ENCODE peak calls at places on chromosome 1, in seven cellular contexts. G is fibroblast of pulmonary artery; U is islet precursor cell; T is stimulated activated naive CD8-positive, alpha-beta T cell treated with anti-CD3 and anti-CD28 coated beads, Interleukin-15, Interleukin-2, amounts not matched to agents 100 U/mL and 50 U/mL, for 24 hours; X is activated CD4-positive, alpha-beta T cell treated with anti-CD3 and anti-CD28 coated beads for 48 hours; F is HTR-8/SVneo; H is substantia nigra. R is an unnamed sample.

GRCh38 chr1:54501849-54502248 is 46.2 kb upstream of the ACOT11 start:
- DNase-seq in G (no peak), U (no peak), T (no peak), X (no peak), F (no peak), H (no peak), R (no peak)

GRCh38 chr1:23634840-23635642 is 56.6 kb upstream of the RPL11 start:
- DNase-seq in G (peak), U (peak), T (peak), X (peak), F (peak), H (peak), R (no peak)

GRCh38 chr1:154594811-154595210 is 13.2 kb downstream of the ADAR start:
- DNase-seq in G (no peak), U (no peak), T (no peak), X (no peak), F (no peak), H (no peak), R (no peak)

GRCh38 chr1:153532769-153533599 is 2.8 kb downstream of the S100A6 start:
- DNase-seq in G (peak), U (peak), T (peak), X (peak), F (peak), H (peak), R (peak)

GRCh38 chr1:116286541-116286971 is 86.5 kb upstream of the ATP1A1 start:
- DNase-seq in G (no peak), U (no peak), T (no peak), X (no peak), F (no peak), H (no peak), R (no peak)

GRCh38 chr1:11833900-11834299 is 13.7 kb downstream of the NPPA start:
- DNase-seq in G (no peak), U (no peak), T (no peak), X (no peak), F (no peak), H (no peak), R (no peak)

GRCh38 chr1:185045793-185046441 is 559 bp downstream of the RNF2 start:
- DNase-seq in G (peak), U (peak), T (peak), X (peak), F (peak), H (no peak), R (peak)

GRCh38 chr1:200184196-200184595 is 156.7 kb downstream of the NR5A2 start:
- DNase-seq in G (peak), U (no peak), T (no peak), X (no peak), F (peak), H (peak), R (no peak)

R was measured in activated T-helper 9 cell treated with anti-CD3 and anti-CD28 coated beads, Interleukin-2, amount 50 U/mL, for 16 hours.